ENCODE peak calls at places on chromosomes 13 and 19, in nine cellular contexts. V, J, H, N, A, C, U, K and Z are unnamed samples.

GRCh38 chr13:110126391-110126961 is 180.5 kb downstream of the COL4A1 start:
- DNase-seq in V (no peak), J (no peak), H (no peak), N (no peak), A (peak), C (no peak), U (peak), K (peak), Z (peak)

GRCh38 chr19:11987405-11988231 is 22.8 kb downstream of the ZNF763 start:
- DNase-seq in V (peak), J (peak), H (peak), N (peak), A (peak), C (peak), U (peak), K (peak), Z (peak)

GRCh38 chr19:439167-439900 is 21.5 kb downstream of the SHC2 start:
- DNase-seq in V (no peak), J (no peak), H (no peak), N (no peak), A (no peak), C (no peak), U (no peak), K (no peak), Z (no peak)

GRCh38 chr19:58476498-58477015 is 405 bp downstream of the ZNF446 start:
- DNase-seq in V (no peak), J (no peak), H (no peak), N (no peak), A (no peak), C (no peak), U (no peak), K (no peak), Z (peak)

GRCh38 chr19:6963937-6964336 is 57.3 kb downstream of the MBD3L2B start:
- DNase-seq in V (no peak), J (no peak), H (no peak), N (no peak), A (no peak), C (no peak), U (peak), K (no peak), Z (no peak)

GRCh38 chr19:3282155-3282554 is 57.7 kb downstream of the CELF5 start:
- DNase-seq in V (no peak), J (no peak), H (no peak), N (no peak), A (no peak), C (no peak), U (no peak), K (no peak), Z (no peak)

GRCh38 chr19:53333071-53333465 is 481 bp upstream of the ZNF845 start:
- DNase-seq in V (no peak), J (no peak), H (peak), N (no peak), A (no peak), C (no peak), U (no peak), K (peak), Z (peak)

GRCh38 chr13:113400621-113401451 is 36.9 kb upstream of the GRTP1 start:
- DNase-seq in V (peak), J (no peak), H (no peak), N (no peak), A (no peak), C (no peak), U (no peak), K (peak), Z (no peak)

GRCh38 chr19:55459551-55459949 is 1.9 kb downstream of the ISOC2 start:
- DNase-seq in V (no peak), J (no peak), H (no peak), N (no peak), A (no peak), C (no peak), U (no peak), K (no peak), Z (no peak)

GRCh38 chr13:94198666-94199065 is 280.8 kb downstream of the DCT start:
- DNase-seq in V (no peak), J (no peak), H (no peak), N (no peak), A (no peak), C (no peak), U (no peak), K (no peak), Z (peak)

GRCh38 chr13:106617561-106617960 is 49.6 kb upstream of the ARGLU1 start:
- DNase-seq in V (no peak), J (no peak), H (no peak), N (no peak), A (no peak), C (no peak), U (peak), K (no peak), Z (peak)

GRCh38 chr19:41564515-41565383 is 11.2 kb upstream of the CEACAM21 start:
- DNase-seq in V (no peak), J (no peak), H (no peak), N (no peak), A (no peak), C (no peak), U (no peak), K (no peak), Z (peak)

GRCh38 chr13:22662771-22663170 is 518.0 kb upstream of the SGCG start:
- DNase-seq in V (no peak), J (no peak), H (no peak), N (no peak), A (no peak), C (no peak), U (no peak), K (no peak), Z (no peak)

GRCh38 chr19:3849092-3849491 is 19.7 kb downstream of the ZFR2 start:
- DNase-seq in V (no peak), J (no peak), H (no peak), N (peak), A (no peak), C (no peak), U (peak), K (no peak), Z (peak)

GRCh38 chr13:113029487-113030258 is 60.7 kb downstream of the MCF2L start:
- DNase-seq in V (no peak), J (no peak), H (peak), N (peak), A (no peak), C (peak), U (peak), K (peak), Z (peak)